ENCODE peak calls at places on chromosomes 16 and 17, in eight cellular contexts. A, U, T, Y, R, C, H and M are unnamed samples.

GRCh38 chr17:53687324-53687723 is 135.4 kb upstream of the KIF2B start:
- DNase-seq in Y (no peak), U (no peak), H (no peak), A (no peak), C (no peak), T (no peak), R (no peak), M (no peak)

GRCh38 chr17:32356750-32357149 is 6.8 kb downstream of the ZNF207 start:
- DNase-seq in H (no peak), Y (no peak), A (no peak), R (no peak), U (no peak), T (no peak), C (no peak), M (no peak)

GRCh38 chr17:70369296-70369855 is 200.0 kb downstream of the KCNJ2 start:
- DNase-seq in R (no peak), T (no peak), H (no peak), C (no peak), A (no peak), Y (no peak), U (no peak), M (no peak)

GRCh38 chr17:67994827-67995567 is 1.3 kb downstream of the C17orf58 start:
- DNase-seq in C (peak), H (no peak), A (peak), R (no peak), T (peak), Y (no peak), U (peak), M (no peak)

GRCh38 chr17:7856081-7856791 is 1.1 kb downstream of the NAA38 start:
- DNase-seq in R (no peak), A (no peak), T (peak), U (peak), H (peak), C (no peak), Y (no peak), M (no peak)

GRCh38 chr17:80912451-80912850 is 79.2 kb upstream of the CHMP6 start:
- DNase-seq in R (no peak), Y (no peak), T (no peak), C (no peak), H (peak), U (no peak), A (no peak), M (no peak)

GRCh38 chr17:19014628-19015215 is 10.2 kb upstream of the FAM83G start:
- DNase-seq in T (no peak), Y (no peak), R (no peak), H (peak), A (no peak), U (no peak), C (no peak), M (no peak)

GRCh38 chr16:68332411-68333121 is 21.7 kb downstream of the PRMT7 start:
- DNase-seq in U (peak), H (peak), T (peak), R (no peak), A (peak), Y (no peak), C (no peak), M (no peak)

GRCh38 chr17:35467824-35468223 is 19.3 kb upstream of the SLFN13 start:
- DNase-seq in U (no peak), C (no peak), R (no peak), Y (no peak), A (no peak), T (no peak), H (no peak), M (no peak)

GRCh38 chr17:21425736-21426135 is 49.6 kb downstream of the KCNJ12 start:
- DNase-seq in C (no peak), H (no peak), A (no peak), U (peak), T (no peak), Y (no peak), R (no peak), M (no peak)

GRCh38 chr16:21100447-21100846 is 50.2 kb downstream of the DNAH3 start:
- DNase-seq in A (no peak), C (no peak), R (no peak), H (no peak), T (no peak), Y (no peak), U (peak), M (no peak)

GRCh38 chr16:3004781-3005284 is 7.9 kb upstream of the CLDN9 start:
- DNase-seq in C (no peak), T (no peak), A (no peak), H (no peak), U (no peak), Y (no peak), R (no peak), M (no peak)

GRCh38 chr17:83064021-83064731 is 15.2 kb upstream of the METRNL start:
- DNase-seq in H (peak), R (no peak), U (no peak), A (peak), Y (no peak), C (no peak), T (peak), M (no peak)

GRCh38 chr17:81635431-81635830 is 1.5 kb downstream of the NPLOC4 start:
- DNase-seq in R (no peak), C (no peak), U (no peak), Y (no peak), T (no peak), H (no peak), A (no peak), M (no peak)

GRCh38 chr17:76048025-76048605 is 21.0 kb upstream of the EVPL start:
- DNase-seq in C (no peak), T (no peak), R (no peak), H (peak), Y (no peak), A (no peak), U (no peak), M (no peak)

GRCh38 chr16:68770671-68771070 is 33.6 kb downstream of the CDH1 start:
- DNase-seq in T (no peak), A (no peak), R (no peak), U (no peak), H (no peak), Y (no peak), C (no peak), M (no peak)

GRCh38 chr16:85902366-85903155 is 3.6 kb downstream of the IRF8 start:
- DNase-seq in A (no peak), R (no peak), C (no peak), T (no peak), Y (no peak), H (peak), U (no peak), M (no peak)

GRCh38 chr16:77838597-77839255 is 50.4 kb downstream of the VAT1L start:
- DNase-seq in H (no peak), U (no peak), A (no peak), R (no peak), C (no peak), T (no peak), Y (no peak), M (no peak)

GRCh38 chr16:56601325-56601724 is 7.1 kb upstream of the MT2A start:
- DNase-seq in H (no peak), T (no peak), C (no peak), U (no peak), R (no peak), Y (no peak), A (no peak), M (no peak)

GRCh38 chr16:53518550-53519416 is 15.8 kb upstream of the AKTIP start:
- DNase-seq in R (peak), A (no peak), Y (no peak), T (peak), C (no peak), H (no peak), U (peak), M (no peak)

GRCh38 chr16:53517851-53518250 is 14.8 kb upstream of the AKTIP start:
- DNase-seq in Y (no peak), U (no peak), A (no peak), R (no peak), T (no peak), H (no peak), C (no peak), M (no peak)

GRCh38 chr16:53519417-53520091 is 16.5 kb upstream of the AKTIP start:
- DNase-seq in R (no peak), H (no peak), Y (no peak), A (no peak), U (no peak), T (no peak), C (no peak), M (no peak)

GRCh38 chr16:53515259-53515658 is 12.2 kb upstream of the AKTIP start:
- DNase-seq in A (no peak), Y (no peak), C (no peak), R (no peak), T (no peak), H (no peak), U (peak), M (no peak)

GRCh38 chr16:53515811-53516210 is 12.8 kb upstream of the AKTIP start:
- DNase-seq in C (no peak), A (no peak), R (no peak), H (no peak), U (no peak), Y (no peak), T (no peak), M (no peak)
- H3K4me3 ChIP-seq in C (no peak), A (no peak), R (no peak), H (no peak), U (no peak), Y (no peak), T (no peak), M (no peak)

GRCh38 chr16:12553191-12553590 is 250.5 kb downstream of the CPPED1 start:
- DNase-seq in T (no peak), R (no peak), C (no peak), U (no peak), A (no peak), H (no peak), Y (no peak), M (no peak)
- H3K4me3 ChIP-seq in T (no peak), R (no peak), C (no peak), U (no peak), A (no peak), H (no peak), Y (no peak), M (no peak)

GRCh38 chr16:12771341-12771798 is 32.3 kb downstream of the CPPED1 start:
- DNase-seq in U (peak), T (no peak), A (no peak), H (no peak), Y (no peak), R (no peak), C (no peak), M (no peak)

GRCh38 chr16:12773216-12773615 is 30.5 kb downstream of the CPPED1 start:
- DNase-seq in A (no peak), R (no peak), U (no peak), C (no peak), Y (no peak), T (no peak), H (no peak), M (no peak)

GRCh38 chr16:12780467-12780866 is 23.2 kb downstream of the CPPED1 start:
- DNase-seq in A (no peak), H (no peak), C (no peak), R (no peak), T (no peak), Y (no peak), U (no peak), M (no peak)

DNA sequence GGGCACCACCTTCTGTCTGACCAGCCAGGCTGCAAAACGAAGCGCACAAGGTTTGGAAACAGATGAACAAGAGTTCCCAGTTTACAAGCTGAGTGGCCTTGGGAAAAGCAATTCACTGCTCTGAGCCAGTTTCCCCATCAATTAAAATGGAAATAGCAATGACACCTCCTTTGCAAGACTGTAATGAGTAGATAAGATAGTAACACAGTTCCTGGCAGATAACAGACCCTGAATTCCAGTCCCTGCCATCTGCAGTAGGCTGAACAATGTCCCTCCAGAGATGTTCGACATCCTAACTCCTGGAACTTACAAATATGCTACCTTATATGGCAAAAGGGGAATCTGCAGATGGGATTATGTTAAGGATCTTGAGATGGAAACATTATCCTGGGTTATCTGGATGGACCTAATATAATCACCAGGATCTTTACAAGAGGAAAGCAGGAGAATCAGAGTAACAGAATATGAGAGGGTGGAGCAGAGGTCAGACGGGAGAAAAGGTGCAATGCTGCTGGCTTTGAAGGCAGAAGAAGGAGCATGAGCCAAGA is 27.9 kb downstream of the CPPED1 start:
- DNase-seq in T (no peak), U (no peak), H (no peak), R (no peak), C (no peak), Y (no peak), A (no peak), M (no peak)
- H3K4me3 ChIP-seq in T (no peak), U (no peak), H (no peak), R (no peak), C (no peak), Y (no peak), A (no peak), M (no peak)

GRCh38 chr17:9023389-9024210 is 2.3 kb downstream of the NTN1 start:
- DNase-seq in H (no peak), Y (no peak), C (no peak), R (no peak), U (no peak), T (no peak), A (no peak), M (no peak)
- H3K4me3 ChIP-seq in H (peak), Y (peak), C (no peak), R (peak), U (no peak), T (peak), A (peak), M (no peak)